ENCODE peak calls at places on chromosome 4, in five cellular contexts. F, G, D, Y and V are unnamed samples.

GRCh38 chr4:622996-623913 is 2.1 kb upstream of the PDE6B start:
- DNase-seq in F (no peak), G (no peak), D (no peak), Y (no peak), V (no peak)

GRCh38 chr4:115851918-115852766 is 738.7 kb upstream of the NDST4 start:
- DNase-seq in F (peak; percentile 30), G (peak; percentile 19), D (peak; percentile 53), Y (peak; percentile 33), V (peak; percentile 51)

GRCh38 chr4:143768007-143768591 is 67.6 kb upstream of the FREM3 start:
- DNase-seq in F (no peak), G (no peak), D (no peak), Y (no peak), V (peak; percentile 45)

GRCh38 chr4:74266081-74266480 is 42.2 kb upstream of the EPGN start:
- DNase-seq in F (no peak), G (no peak), D (no peak), Y (no peak), V (no peak)

GRCh38 chr4:6270691-6271121 is 1.1 kb downstream of the WFS1 start:
- DNase-seq in F (no peak), G (no peak), D (no peak), Y (no peak), V (no peak)

GRCh38 chr4:71773004-71773403 is 10.9 kb downstream of the GC start:
- DNase-seq in F (no peak), G (no peak), D (peak; percentile 2), Y (no peak), V (no peak)

GRCh38 chr4:8644966-8645752 is 52.6 kb downstream of the CPZ start:
- DNase-seq in F (no peak), G (no peak), D (no peak), Y (no peak), V (no peak)

GRCh38 chr4:177554966-177555574 is 112.8 kb upstream of the AGA start:
- DNase-seq in F (peak; percentile 38), G (no peak), D (no peak), Y (no peak), V (no peak)

GRCh38 chr4:67288964-67289363 is 256.3 kb downstream of the CENPC start:
- DNase-seq in F (peak; percentile 54), G (no peak), D (peak; percentile 14), Y (peak; percentile 46), V (no peak)

GRCh38 chr4:113979157-113979972 is at the start of gene ARSJ:
- DNase-seq in F (no peak), G (no peak), D (no peak), Y (peak; percentile 25), V (peak; percentile 32)

GRCh38 chr4:40046311-40046980 is 10.2 kb upstream of the N4BP2 start:
- DNase-seq in F (peak; percentile 56), G (no peak), D (peak; percentile 93), Y (no peak), V (no peak)

GRCh38 chr4:2077537-2078460 is 18.7 kb downstream of the NAT8L start:
- DNase-seq in F (no peak), G (no peak), D (no peak), Y (no peak), V (no peak)

DNA sequence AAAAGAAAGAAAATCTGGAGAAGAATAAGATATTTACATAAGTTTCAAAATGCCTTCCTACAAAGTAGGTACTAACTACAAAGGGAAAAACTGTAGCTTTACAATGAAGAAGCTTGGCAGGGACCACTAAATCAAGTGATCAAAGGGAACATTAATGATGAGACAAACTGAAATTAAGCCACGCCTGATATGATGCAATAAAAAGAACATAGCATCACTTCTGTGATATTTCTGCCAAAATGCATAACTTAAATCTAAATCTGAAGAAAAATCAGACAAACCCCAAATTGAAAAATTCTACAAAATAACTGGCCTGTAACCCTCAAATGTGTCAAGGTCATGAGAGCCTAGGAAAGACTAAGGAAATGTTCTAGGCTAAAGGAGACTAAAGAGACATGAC is 8.9 kb upstream of the DCLK2 start:
- DNase-seq in F (no peak), G (no peak), D (no peak), Y (no peak), V (no peak)
- TF ChIP-seq JUND in F (no peak), G (no peak), D (no peak), Y (no peak), V (no peak)

GRCh38 chr4:186144596-186145569 is 40.4 kb downstream of the FAM149A start:
- DNase-seq in F (peak; percentile 20), G (no peak), D (no peak), Y (no peak), V (no peak)
- TF ChIP-seq POLR2A in F (no peak), G (no peak), D (no peak), Y (no peak), V (no peak)

DNA sequence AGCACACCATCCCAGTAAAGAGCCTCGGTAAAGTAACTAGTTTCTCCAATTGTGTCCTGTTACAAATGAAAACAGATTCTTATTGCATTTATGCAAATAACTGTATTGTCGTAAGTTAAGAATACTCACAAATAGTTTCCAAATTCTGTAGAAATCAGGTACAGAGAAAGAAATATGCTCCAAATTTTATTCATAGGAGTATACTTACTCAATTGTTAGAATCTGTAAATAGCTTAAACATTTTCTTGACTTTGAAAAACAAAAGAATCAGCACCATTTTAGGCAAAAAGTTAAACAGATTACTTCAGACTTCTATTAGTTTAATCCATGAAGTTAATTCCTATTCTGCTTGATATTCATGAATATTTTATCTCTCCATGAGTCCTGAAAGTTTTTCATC is 10.7 kb downstream of the CNGA1 start:
- DNase-seq in F (no peak), G (no peak), D (no peak), Y (no peak), V (no peak)
- TF ChIP-seq JUND in F (no peak), G (no peak), D (no peak), Y (no peak), V (no peak)

GRCh38 chr4:133150643-133151300 is 1.7 kb downstream of the PCDH10 start:
- DNase-seq in F (no peak), G (no peak), D (no peak), Y (no peak), V (no peak)

GRCh38 chr4:133152801-133153526 is 3.9 kb downstream of the PCDH10 start:
- DNase-seq in F (no peak), G (no peak), D (no peak), Y (no peak), V (no peak)

GRCh38 chr4:133152330-133152791 is 3.3 kb downstream of the PCDH10 start:
- DNase-seq in F (no peak), G (no peak), D (no peak), Y (no peak), V (no peak)

GRCh38 chr4:133151301-133151680 is 2.2 kb downstream of the PCDH10 start:
- DNase-seq in F (no peak), G (no peak), D (no peak), Y (no peak), V (no peak)

DNA sequence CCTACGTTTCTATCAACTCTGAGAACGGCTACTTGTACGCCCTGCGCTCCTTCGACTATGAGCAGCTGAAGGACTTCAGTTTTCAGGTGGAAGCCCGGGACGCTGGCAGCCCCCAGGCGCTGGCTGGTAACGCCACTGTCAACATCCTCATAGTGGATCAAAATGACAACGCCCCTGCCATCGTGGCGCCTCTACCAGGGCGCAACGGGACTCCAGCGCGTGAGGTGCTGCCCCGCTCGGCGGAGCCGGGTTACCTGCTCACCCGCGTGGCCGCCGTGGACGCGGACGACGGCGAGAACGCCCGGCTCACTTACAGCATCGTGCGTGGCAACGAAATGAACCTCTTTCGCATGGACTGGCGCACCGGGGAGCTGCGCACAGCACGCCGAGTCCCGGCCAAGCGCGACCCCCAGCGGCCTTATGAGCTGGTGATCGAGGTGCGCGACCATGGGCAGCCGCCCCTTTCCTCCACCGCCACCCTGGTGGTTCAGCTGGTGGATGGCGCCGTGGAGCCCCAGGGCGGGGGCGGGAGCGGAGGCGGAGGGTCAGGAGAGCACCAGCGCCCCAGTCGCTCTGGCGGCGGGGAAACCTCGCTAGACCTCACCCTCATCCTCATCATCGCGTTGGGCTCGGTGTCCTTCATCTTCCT is 2.7 kb downstream of the PCDH10 start:
- DNase-seq in F (no peak), G (no peak), D (no peak), Y (no peak), V (no peak)
- TF ChIP-seq POLR2A in F (no peak), G (no peak), D (no peak), Y (no peak), V (no peak)

DNA sequence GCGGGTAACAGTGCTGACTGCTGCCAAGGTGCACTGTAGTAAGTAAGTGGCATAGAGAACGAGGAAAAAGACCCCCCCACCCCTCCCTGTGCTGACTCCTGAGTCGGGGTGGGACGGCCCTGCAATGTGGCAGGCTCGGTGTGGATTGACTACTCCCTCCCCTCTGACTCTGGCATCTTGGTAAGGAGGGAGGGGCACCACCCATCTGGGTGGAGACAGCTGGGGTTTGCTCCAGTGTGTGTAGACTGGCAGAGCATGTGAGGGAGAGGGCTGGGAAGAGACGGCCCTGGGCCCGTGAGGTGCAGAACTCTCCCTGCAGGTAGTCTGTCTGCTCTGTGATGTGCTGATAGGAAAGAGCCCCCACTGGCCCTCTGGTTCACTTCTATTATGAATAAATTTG is 31.0 kb downstream of the NSG1 start:
- DNase-seq in F (no peak), G (no peak), D (no peak), Y (no peak), V (no peak)
- TF ChIP-seq JUND in F (no peak), G (no peak), D (no peak), Y (no peak), V (no peak)

GRCh38 chr4:169437299-169438047 is 166.7 kb upstream of the SH3RF1 start:
- DNase-seq in F (no peak), G (peak; percentile 89), D (no peak), Y (no peak), V (no peak)
- TF ChIP-seq POLR2A in F (no peak), G (peak; percentile 61), D (no peak), Y (no peak), V (no peak)

DNA sequence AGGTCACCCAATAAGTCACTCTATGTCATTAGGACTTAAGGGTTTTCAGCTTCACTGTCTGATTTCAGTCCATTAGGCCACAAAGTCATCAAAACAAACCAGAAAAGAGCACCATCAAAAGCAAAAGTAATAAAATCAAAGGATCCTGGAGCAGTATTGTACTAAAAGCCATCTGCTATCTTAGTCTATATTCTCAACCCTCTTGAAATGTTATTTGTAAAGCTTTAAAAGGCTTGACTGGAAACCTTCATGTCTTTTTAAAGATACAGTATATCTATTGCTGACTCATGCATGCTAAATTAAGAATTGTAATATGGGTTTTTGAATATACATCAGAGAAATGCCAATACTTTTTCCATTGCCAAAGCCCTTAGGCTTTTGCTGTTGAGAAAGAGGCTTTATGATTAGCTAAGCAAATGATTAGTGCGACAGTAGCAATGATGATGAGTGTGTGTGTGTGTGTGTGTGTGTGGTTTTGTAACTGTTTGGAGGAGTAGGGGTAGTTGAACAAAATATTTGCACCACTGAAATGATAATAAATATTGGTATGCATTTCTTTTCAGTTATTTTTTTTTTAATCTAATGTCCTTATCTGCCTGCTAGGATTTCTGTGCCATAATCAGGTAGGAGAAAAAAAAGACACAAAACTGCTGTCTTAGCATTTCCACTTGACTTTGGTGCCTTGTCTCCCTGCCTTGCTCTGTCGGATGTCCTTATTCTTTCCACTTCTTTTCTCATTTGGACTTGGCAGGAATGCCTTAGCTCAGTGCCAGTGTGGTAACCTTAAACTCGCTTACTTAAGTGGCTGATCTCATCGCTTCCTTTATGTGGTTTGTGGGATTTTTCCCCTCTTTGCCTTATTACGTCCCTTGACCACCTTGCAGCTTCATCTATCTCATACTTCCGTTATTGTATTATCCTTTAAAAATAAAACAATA is 119.7 kb downstream of the PCDH7 start:
- DNase-seq in F (no peak), G (no peak), D (no peak), Y (no peak), V (peak; percentile 97)
- TF ChIP-seq JUND in F (no peak), G (no peak), D (no peak), Y (no peak), V (peak; percentile 76)

GRCh38 chr4:56435001-56435747 is at the start of gene PPAT:
- DNase-seq in F (peak; percentile 99), G (peak; percentile 94), D (peak; percentile 93), Y (peak; percentile 95), V (peak; percentile 94)
- TF ChIP-seq POLR2A in F (peak; percentile 86), G (peak; percentile 94), D (peak; percentile 83), Y (peak; percentile 90), V (peak; percentile 65)